ENCODE peak calls at places on chromosomes 16 and 17, in eight cellular contexts. One of them, this sample, is unnamed.

GRCh38 chr17:40909755-40910154 is 24.7 kb upstream of the KRT20 start:
- DNase-seq in HepG2: peak; percentile 63
- DNase-seq in SK-N-SH: no peak
- DNase-seq in sigmoid colon: no peak
- DNase-seq in suprapubic skin: no peak
- DNase-seq in transverse colon: no peak
- DNase-seq in GM12878: no peak
- DNase-seq in stomach: no peak
- DNase-seq in this sample: no peak

GRCh38 chr17:2347805-2348685 is 10.7 kb downstream of the SGSM2 start:
- DNase-seq in GM12878: no peak
- DNase-seq in HepG2: peak; percentile 92
- DNase-seq in sigmoid colon: peak; percentile 65
- DNase-seq in transverse colon: peak; percentile 54
- DNase-seq in SK-N-SH: no peak
- DNase-seq in stomach: peak; percentile 78
- DNase-seq in suprapubic skin: peak; percentile 63
- DNase-seq in this sample: no peak

GRCh38 chr16:51900221-51900780 is 646.6 kb downstream of the TOX3 start:
- DNase-seq in HepG2: no peak
- DNase-seq in sigmoid colon: no peak
- DNase-seq in GM12878: no peak
- DNase-seq in transverse colon: no peak
- DNase-seq in SK-N-SH: no peak
- DNase-seq in suprapubic skin: no peak
- DNase-seq in stomach: no peak
- DNase-seq in this sample: no peak

GRCh38 chr16:69522041-69522578 is 43.7 kb upstream of the NFAT5 start:
- DNase-seq in stomach: no peak
- DNase-seq in GM12878: no peak
- DNase-seq in HepG2: no peak
- DNase-seq in suprapubic skin: no peak
- DNase-seq in SK-N-SH: no peak
- DNase-seq in transverse colon: no peak
- DNase-seq in sigmoid colon: no peak
- DNase-seq in this sample: no peak

GRCh38 chr16:4679854-4680636 is 13.3 kb upstream of the NUDT16L1 start:
- DNase-seq in sigmoid colon: peak; percentile 87
- DNase-seq in HepG2: no peak
- DNase-seq in transverse colon: peak; percentile 73
- DNase-seq in stomach: peak; percentile 91
- DNase-seq in SK-N-SH: no peak
- DNase-seq in GM12878: no peak
- DNase-seq in suprapubic skin: peak; percentile 81
- DNase-seq in this sample: no peak

GRCh38 chr17:44961921-44962350 is 6.2 kb downstream of the C1QL1 start:
- DNase-seq in GM12878: no peak
- DNase-seq in sigmoid colon: peak; percentile 47
- DNase-seq in stomach: no peak
- DNase-seq in HepG2: peak; percentile 49
- DNase-seq in suprapubic skin: no peak
- DNase-seq in transverse colon: no peak
- DNase-seq in SK-N-SH: no peak
- DNase-seq in this sample: no peak

GRCh38 chr17:31687505-31688126 is 171.4 kb downstream of the COPRS start:
- DNase-seq in HepG2: no peak
- DNase-seq in stomach: no peak
- DNase-seq in transverse colon: no peak
- DNase-seq in GM12878: no peak
- DNase-seq in sigmoid colon: no peak
- DNase-seq in suprapubic skin: no peak
- DNase-seq in SK-N-SH: no peak
- DNase-seq in this sample: no peak

GRCh38 chr16:18853694-18854093 is 52.3 kb upstream of the ARL6IP1 start:
- DNase-seq in SK-N-SH: no peak
- DNase-seq in stomach: no peak
- DNase-seq in transverse colon: no peak
- DNase-seq in GM12878: no peak
- DNase-seq in HepG2: no peak
- DNase-seq in sigmoid colon: no peak
- DNase-seq in suprapubic skin: no peak
- DNase-seq in this sample: no peak

GRCh38 chr16:81837312-81837748 is 58.2 kb downstream of the PLCG2 start:
- DNase-seq in transverse colon: no peak
- DNase-seq in GM12878: no peak
- DNase-seq in stomach: no peak
- DNase-seq in sigmoid colon: peak; percentile 50
- DNase-seq in SK-N-SH: no peak
- DNase-seq in HepG2: no peak
- DNase-seq in suprapubic skin: no peak
- DNase-seq in this sample: no peak

GRCh38 chr17:42072323-42073187 is 22.2 kb upstream of the C17orf113 start:
- DNase-seq in stomach: peak; percentile 48
- DNase-seq in transverse colon: no peak
- DNase-seq in GM12878: no peak
- DNase-seq in SK-N-SH: peak; percentile 83
- DNase-seq in suprapubic skin: no peak
- DNase-seq in HepG2: no peak
- DNase-seq in sigmoid colon: no peak
- DNase-seq in this sample: no peak

GRCh38 chr17:1709971-1710806 is at the start of gene TLCD2:
- DNase-seq in sigmoid colon: peak; percentile 91
- DNase-seq in suprapubic skin: peak; percentile 88
- DNase-seq in transverse colon: peak; percentile 94
- DNase-seq in GM12878: no peak
- DNase-seq in HepG2: no peak
- DNase-seq in stomach: peak; percentile 80
- DNase-seq in SK-N-SH: peak; percentile 87
- DNase-seq in this sample: no peak

GRCh38 chr16:89785523-89786155 is 30.8 kb downstream of the FANCA start:
- DNase-seq in stomach: no peak
- DNase-seq in suprapubic skin: no peak
- DNase-seq in HepG2: no peak
- DNase-seq in transverse colon: peak; percentile 28
- DNase-seq in GM12878: no peak
- DNase-seq in SK-N-SH: no peak
- DNase-seq in sigmoid colon: no peak
- DNase-seq in this sample: no peak

GRCh38 chr16:28317040-28317880 is 24.9 kb downstream of the SBK1 start:
- DNase-seq in GM12878: no peak
- DNase-seq in transverse colon: peak; percentile 56
- DNase-seq in HepG2: peak; percentile 42
- DNase-seq in SK-N-SH: peak; percentile 90
- DNase-seq in sigmoid colon: no peak
- DNase-seq in stomach: peak; percentile 65
- DNase-seq in suprapubic skin: no peak
- DNase-seq in this sample: no peak

GRCh38 chr17:1031711-1032110 is 34.8 kb downstream of the TIMM22 start:
- DNase-seq in stomach: no peak
- DNase-seq in sigmoid colon: peak; percentile 87
- DNase-seq in GM12878: no peak
- DNase-seq in SK-N-SH: peak; percentile 86
- DNase-seq in HepG2: no peak
- DNase-seq in transverse colon: peak; percentile 34
- DNase-seq in suprapubic skin: no peak
- DNase-seq in this sample: no peak

GRCh38 chr17:36857698-36858097 is 79.6 kb upstream of the LHX1 start:
- DNase-seq in SK-N-SH: no peak
- DNase-seq in suprapubic skin: no peak
- DNase-seq in sigmoid colon: no peak
- DNase-seq in HepG2: peak; percentile 47
- DNase-seq in transverse colon: no peak
- DNase-seq in stomach: no peak
- DNase-seq in GM12878: no peak
- DNase-seq in this sample: no peak

GRCh38 chr17:73427198-73427597 is 115.4 kb upstream of the CDC42EP4 start:
- DNase-seq in transverse colon: no peak
- DNase-seq in suprapubic skin: no peak
- DNase-seq in stomach: no peak
- DNase-seq in sigmoid colon: no peak
- DNase-seq in GM12878: no peak
- DNase-seq in HepG2: peak; percentile 18
- DNase-seq in SK-N-SH: no peak
- DNase-seq in this sample: no peak

GRCh38 chr17:40091691-40092397 is 8.5 kb downstream of the NR1D1 start:
- DNase-seq in suprapubic skin: no peak
- DNase-seq in stomach: no peak
- DNase-seq in GM12878: no peak
- DNase-seq in transverse colon: no peak
- DNase-seq in HepG2: no peak
- DNase-seq in SK-N-SH: no peak
- DNase-seq in sigmoid colon: no peak
- DNase-seq in this sample: no peak

DNA sequence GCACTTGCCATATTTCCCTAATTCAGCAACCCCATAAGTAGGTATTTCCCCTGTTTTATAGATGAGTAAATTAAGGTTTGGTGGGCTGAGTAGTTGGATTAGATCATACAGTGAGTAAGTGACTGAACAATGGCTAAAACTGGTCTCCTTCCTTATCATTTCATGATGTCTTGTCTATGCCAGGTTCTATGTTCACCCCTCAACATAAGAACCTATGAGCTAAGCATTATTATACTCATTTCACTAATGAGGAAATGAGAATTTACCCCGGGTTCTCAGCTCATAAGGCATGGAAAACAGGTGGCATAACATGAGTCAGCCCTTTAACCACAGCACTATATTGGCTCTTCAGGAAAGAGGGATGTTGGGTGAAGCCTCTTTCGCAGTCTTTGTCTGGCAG is 68.1 kb upstream of the GAS7 start:
- DNase-seq in GM12878: peak; percentile 26
- DNase-seq in transverse colon: no peak
- DNase-seq in stomach: no peak
- DNase-seq in SK-N-SH: no peak
- DNase-seq in sigmoid colon: no peak
- DNase-seq in suprapubic skin: no peak
- DNase-seq in HepG2: no peak
- DNase-seq in this sample: peak; percentile 47
- TF ChIP-seq POLR2AphosphoS5 in GM12878: no peak
- TF ChIP-seq POLR2AphosphoS5 in transverse colon: no peak
- TF ChIP-seq POLR2AphosphoS5 in stomach: no peak
- TF ChIP-seq POLR2AphosphoS5 in SK-N-SH: no peak
- TF ChIP-seq POLR2AphosphoS5 in sigmoid colon: no peak
- TF ChIP-seq POLR2AphosphoS5 in suprapubic skin: no peak
- TF ChIP-seq POLR2AphosphoS5 in HepG2: no peak
- TF ChIP-seq POLR2AphosphoS5 in this sample: no peak

DNA sequence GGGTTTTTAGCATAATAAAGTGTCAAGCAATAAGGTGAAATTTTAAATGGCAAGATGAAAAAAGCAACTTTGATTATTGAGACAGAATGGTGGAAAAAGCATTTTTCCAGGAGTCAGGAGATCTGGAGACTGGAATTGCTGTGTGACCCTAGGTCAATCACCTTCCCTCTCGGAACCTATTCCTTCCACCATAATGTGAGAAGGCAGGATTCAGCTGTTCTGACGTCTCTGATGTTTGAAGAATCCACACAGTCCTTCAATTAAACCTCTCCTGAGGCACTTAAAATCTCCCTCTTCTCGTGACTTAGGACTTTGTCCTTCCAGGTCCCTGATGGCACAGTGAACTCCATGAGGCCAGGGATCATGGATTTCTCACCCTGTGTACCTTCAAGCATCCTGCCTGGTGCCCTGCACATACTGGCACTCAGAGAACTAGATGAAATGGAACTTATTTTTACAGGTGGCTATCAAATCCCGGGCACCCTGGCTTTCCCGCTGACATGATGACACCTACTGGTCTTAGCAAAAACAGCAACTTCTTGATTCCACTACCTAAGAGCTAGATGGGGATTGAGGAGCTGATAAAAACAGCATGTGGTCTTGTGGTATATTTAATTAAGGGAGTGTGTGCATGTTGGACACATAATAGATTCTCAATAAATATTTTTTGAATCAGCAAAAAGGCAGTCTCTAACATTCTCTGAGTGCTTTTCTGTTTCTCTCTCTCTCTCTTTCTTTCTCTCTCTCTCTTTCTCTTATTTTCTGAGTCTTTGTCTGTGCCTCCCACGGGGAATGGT is 2.3 kb upstream of the CCDC182 start:
- DNase-seq in suprapubic skin: no peak
- DNase-seq in HepG2: peak; percentile 54
- DNase-seq in stomach: peak; percentile 38
- DNase-seq in sigmoid colon: no peak
- DNase-seq in GM12878: no peak
- DNase-seq in SK-N-SH: peak; percentile 89
- DNase-seq in transverse colon: peak; percentile 18
- DNase-seq in this sample: no peak
- TF ChIP-seq EP300 in suprapubic skin: no peak
- TF ChIP-seq EP300 in HepG2: no peak
- TF ChIP-seq EP300 in stomach: no peak
- TF ChIP-seq EP300 in sigmoid colon: no peak
- TF ChIP-seq EP300 in GM12878: no peak
- TF ChIP-seq EP300 in SK-N-SH: no peak
- TF ChIP-seq EP300 in transverse colon: no peak
- TF ChIP-seq EP300 in this sample: no peak

GRCh38 chr17:57810740-57811632 is 38.9 kb downstream of the MRPS23 start:
- DNase-seq in SK-N-SH: peak; percentile 74
- DNase-seq in suprapubic skin: peak; percentile 59
- DNase-seq in sigmoid colon: peak; percentile 84
- DNase-seq in transverse colon: peak; percentile 11
- DNase-seq in GM12878: no peak
- DNase-seq in HepG2: peak; percentile 25
- DNase-seq in stomach: no peak
- DNase-seq in this sample: peak; percentile 91
- H3K27ac ChIP-seq in SK-N-SH: peak overlapping the region; percentile 89
- H3K27ac ChIP-seq in suprapubic skin: peak overlapping the region; percentile 50
- H3K27ac ChIP-seq in sigmoid colon: peak overlapping the region; percentile 46
- H3K27ac ChIP-seq in transverse colon: peak overlapping the region; percentile 30
- H3K27ac ChIP-seq in GM12878: no peak overlapping the region
- H3K27ac ChIP-seq in HepG2: no peak overlapping the region
- H3K27ac ChIP-seq in stomach: peak overlapping the region; percentile 65
- H3K27ac ChIP-seq in this sample: peak overlapping the region; percentile 76

GRCh38 chr17:79752175-79752574 is 21.4 kb downstream of the ENPP7 start:
- DNase-seq in stomach: no peak
- DNase-seq in sigmoid colon: no peak
- DNase-seq in suprapubic skin: no peak
- DNase-seq in HepG2: no peak
- DNase-seq in SK-N-SH: no peak
- DNase-seq in transverse colon: no peak
- DNase-seq in GM12878: no peak
- DNase-seq in this sample: no peak

GRCh38 chr17:79749958-79750357 is 19.2 kb downstream of the ENPP7 start:
- DNase-seq in HepG2: no peak
- DNase-seq in suprapubic skin: no peak
- DNase-seq in sigmoid colon: no peak
- DNase-seq in stomach: no peak
- DNase-seq in SK-N-SH: no peak
- DNase-seq in transverse colon: no peak
- DNase-seq in GM12878: no peak
- DNase-seq in this sample: no peak

GRCh38 chr17:79748296-79749099 is 17.8 kb downstream of the ENPP7 start:
- DNase-seq in suprapubic skin: no peak
- DNase-seq in GM12878: no peak
- DNase-seq in stomach: no peak
- DNase-seq in transverse colon: no peak
- DNase-seq in SK-N-SH: peak; percentile 82
- DNase-seq in HepG2: no peak
- DNase-seq in sigmoid colon: no peak
- DNase-seq in this sample: no peak

GRCh38 chr17:79749156-79749815 is 18.5 kb downstream of the ENPP7 start:
- DNase-seq in stomach: no peak
- DNase-seq in GM12878: no peak
- DNase-seq in sigmoid colon: no peak
- DNase-seq in SK-N-SH: no peak
- DNase-seq in suprapubic skin: no peak
- DNase-seq in HepG2: no peak
- DNase-seq in transverse colon: no peak
- DNase-seq in this sample: no peak

GRCh38 chr17:79750650-79751545 is 20.2 kb downstream of the ENPP7 start:
- DNase-seq in sigmoid colon: no peak
- DNase-seq in GM12878: no peak
- DNase-seq in SK-N-SH: no peak
- DNase-seq in transverse colon: no peak
- DNase-seq in HepG2: no peak
- DNase-seq in suprapubic skin: no peak
- DNase-seq in stomach: no peak
- DNase-seq in this sample: no peak
- TF ChIP-seq POLR2AphosphoS5 in sigmoid colon: no peak
- TF ChIP-seq POLR2AphosphoS5 in GM12878: no peak
- TF ChIP-seq POLR2AphosphoS5 in SK-N-SH: no peak
- TF ChIP-seq POLR2AphosphoS5 in transverse colon: no peak
- TF ChIP-seq POLR2AphosphoS5 in HepG2: no peak
- TF ChIP-seq POLR2AphosphoS5 in suprapubic skin: no peak
- TF ChIP-seq POLR2AphosphoS5 in stomach: no peak
- TF ChIP-seq POLR2AphosphoS5 in this sample: no peak